ENCODE peak calls at places on chromosomes 4 and X, in four cellular contexts. T, W, A and E are unnamed samples.

GRCh38 chrX:81121513-81122363 is 80.0 kb downstream of the HMGN5 start:
- DNase-seq in T (no peak), A (peak), W (peak), E (peak)

GRCh38 chr4:147118523-147118922 is 172.9 kb upstream of the TTC29 start:
- DNase-seq in T (no peak), A (no peak), W (peak), E (no peak)

GRCh38 chrX:37912286-37912685 is 64.9 kb upstream of the DYNLT3 start:
- DNase-seq in A (no peak), T (no peak), W (no peak), E (peak)

GRCh38 chrX:134760671-134761070 is 102.4 kb upstream of the PLAC1 start:
- DNase-seq in T (no peak), W (no peak), A (no peak), E (peak)

GRCh38 chr4:55214172-55214571 is 88.8 kb upstream of the KDR start:
- DNase-seq in T (no peak), A (no peak), W (no peak), E (no peak)

GRCh38 chr4:54228064-54228527 is 997 bp upstream of the PDGFRA start:
- DNase-seq in T (peak), W (peak), A (no peak), E (peak)

GRCh38 chr4:8558080-8558960 is 21.9 kb upstream of the GPR78 start:
- DNase-seq in A (no peak), T (no peak), W (no peak), E (no peak)

GRCh38 chr4:76723916-76724315 is 174.0 kb downstream of the SOWAHB start:
- DNase-seq in T (no peak), W (no peak), A (no peak), E (no peak)

GRCh38 chr4:41160010-41160789 is 54.1 kb downstream of the APBB2 start:
- DNase-seq in T (no peak), W (no peak), A (no peak), E (no peak)

GRCh38 chrX:67693928-67694327 is 150.1 kb downstream of the AR start:
- DNase-seq in T (no peak), A (no peak), W (no peak), E (no peak)

GRCh38 chr4:3781193-3781886 is 15.2 kb downstream of the ADRA2C start:
- DNase-seq in W (no peak), T (no peak), A (no peak), E (no peak)

GRCh38 chr4:128570380-128570779 is 239.1 kb upstream of the JADE1 start:
- DNase-seq in A (peak), T (no peak), W (no peak), E (no peak)

GRCh38 chr4:39732728-39733127 is 34.8 kb downstream of the UBE2K start:
- DNase-seq in A (no peak), W (no peak), T (no peak), E (peak)

GRCh38 chr4:163679189-163679588 is 184.7 kb downstream of the TMA16 start:
- DNase-seq in A (no peak), T (no peak), W (no peak), E (no peak)